ENCODE peak calls at places on chromosomes 5 and 9, in eight cellular contexts. N, O, H, R, G, Q, Z and C are unnamed samples.

GRCh38 chr9:119836036-119836435 is 466.8 kb upstream of the BRINP1 start:
- DNase-seq in Q (no peak), G (no peak), O (no peak), R (no peak), H (no peak), N (no peak), Z (no peak), C (no peak)

GRCh38 chr9:129576546-129577543 is 44.1 kb downstream of the C9orf50 start:
- DNase-seq in R (no peak), O (peak), H (peak), N (no peak), Q (no peak), G (no peak), Z (no peak), C (peak)

GRCh38 chr9:78054180-78054579 is 22.6 kb upstream of the GNAQ start:
- DNase-seq in Z (no peak), H (no peak), O (no peak), N (no peak), G (no peak), R (no peak), Q (no peak), C (no peak)

GRCh38 chr5:72133212-72133990 is 26.1 kb downstream of the MAP1B start:
- DNase-seq in R (no peak), G (no peak), Z (no peak), H (peak), N (no peak), O (peak), Q (no peak), C (no peak)

GRCh38 chr5:97488126-97488668 is 305.1 kb upstream of the RIOK2 start:
- DNase-seq in N (no peak), G (no peak), Q (no peak), O (no peak), Z (no peak), H (no peak), R (no peak), C (no peak)

GRCh38 chr5:147234098-147234824 is 565 bp upstream of the STK32A start:
- DNase-seq in R (no peak), Z (no peak), N (no peak), Q (no peak), G (no peak), H (no peak), O (no peak), C (no peak)

GRCh38 chr9:82031538-82032280 is 43.1 kb downstream of the SPATA31D1 start:
- DNase-seq in G (peak), Q (peak), Z (no peak), N (no peak), O (peak), H (peak), R (peak), C (peak)

GRCh38 chr5:82754759-82755158 is 322.4 kb downstream of the TMEM167A start:
- DNase-seq in G (no peak), Z (no peak), Q (no peak), H (no peak), O (no peak), N (no peak), R (no peak), C (no peak)

GRCh38 chr9:104976196-104976595 is 48.2 kb upstream of the ABCA1 start:
- DNase-seq in O (no peak), Z (no peak), Q (no peak), H (no peak), G (no peak), R (no peak), N (no peak), C (no peak)

GRCh38 chr5:172564883-172565282 is 76.2 kb upstream of the NEURL1B start:
- DNase-seq in Z (no peak), O (no peak), Q (no peak), H (no peak), G (no peak), N (no peak), R (no peak), C (no peak)

GRCh38 chr5:136613243-136613642 is 247.9 kb upstream of the TRPC7 start:
- DNase-seq in O (no peak), R (no peak), N (no peak), H (no peak), Z (no peak), G (no peak), Q (no peak), C (no peak)

GRCh38 chr9:128881884-128882676 is at the start of the genes KYAT1 and LRRC8A:
- DNase-seq in R (peak), H (peak), Q (peak), Z (peak), O (peak), G (peak), N (peak), C (peak)

GRCh38 chr9:97904725-97905124 is 17.6 kb downstream of the TRMO start:
- DNase-seq in O (no peak), Z (no peak), N (no peak), Q (no peak), G (no peak), R (no peak), H (no peak), C (no peak)

GRCh38 chr9:89523948-89524347 is 26.0 kb upstream of the SEMA4D start:
- DNase-seq in Z (no peak), O (no peak), H (no peak), N (peak), Q (no peak), R (no peak), G (no peak), C (no peak)

GRCh38 chr9:114549677-114550330 is 37.8 kb upstream of the ATP6V1G1 start:
- DNase-seq in Q (no peak), O (peak), H (peak), Z (no peak), R (no peak), G (no peak), N (no peak), C (no peak)

GRCh38 chr5:134226441-134227192 is 744 bp upstream of the PPP2CA start:
- DNase-seq in H (no peak), O (peak), Z (no peak), N (no peak), R (no peak), Q (no peak), G (no peak), C (no peak)

GRCh38 chr5:140575309-140575708 is 10.7 kb downstream of the SLC35A4 start:
- DNase-seq in G (no peak), Q (no peak), N (no peak), H (peak), Z (no peak), O (peak), R (peak), C (peak)

GRCh38 chr9:74777136-74777879 is 110.4 kb downstream of the TRPM6 start:
- DNase-seq in Q (peak), R (peak), O (peak), Z (no peak), H (peak), N (peak), G (no peak), C (peak)

GRCh38 chr9:38026840-38027527 is 42.0 kb downstream of the SHB start:
- DNase-seq in G (no peak), R (no peak), Z (no peak), Q (no peak), O (no peak), H (no peak), N (no peak), C (no peak)

GRCh38 chr5:167284491-167284890 is 1007.0 kb upstream of the WWC1 start:
- DNase-seq in Z (no peak), O (peak), H (peak), R (no peak), Q (no peak), N (no peak), G (no peak), C (peak)

GRCh38 chr9:79143211-79143610 is 428.6 kb upstream of the TLE4 start:
- DNase-seq in O (no peak), H (no peak), Q (no peak), R (no peak), N (no peak), Z (no peak), G (no peak), C (no peak)

GRCh38 chr9:119298076-119298853 is 71.0 kb downstream of the BRINP1 start:
- DNase-seq in Z (no peak), N (no peak), H (no peak), O (no peak), R (no peak), G (no peak), Q (no peak), C (no peak)

GRCh38 chr5:140262221-140262620 is 40.7 kb downstream of the PFDN1 start:
- DNase-seq in Q (no peak), N (no peak), O (no peak), H (no peak), Z (no peak), G (no peak), R (no peak), C (no peak)

GRCh38 chr5:95533106-95533505 is 21.7 kb downstream of the SKIC3 start:
- DNase-seq in N (no peak), Z (no peak), G (no peak), Q (no peak), R (no peak), O (no peak), H (no peak), C (no peak)

GRCh38 chr9:80968611-80969010 is 720.7 kb downstream of the TLE1 start:
- DNase-seq in O (peak), H (peak), Z (no peak), G (no peak), Q (no peak), N (no peak), R (no peak), C (peak)

GRCh38 chr5:94908889-94909480 is 290.5 kb downstream of the SLF1 start:
- DNase-seq in Z (peak), R (peak), O (peak), N (peak), H (peak), G (no peak), Q (no peak), C (peak)

GRCh38 chr5:40736103-40736875 is 19.5 kb downstream of the TTC33 start:
- DNase-seq in R (peak), G (no peak), Z (no peak), O (peak), Q (no peak), N (peak), H (peak), C (peak)

GRCh38 chr5:96868603-96869371 is 7.5 kb upstream of the ERAP2 start:
- DNase-seq in H (peak), Q (no peak), N (peak), Z (peak), G (no peak), R (peak), O (peak), C (peak)

GRCh38 chr5:112862085-112862484 is 998 bp downstream of the SRP19 start:
- DNase-seq in Q (no peak), H (no peak), O (no peak), G (no peak), Z (no peak), R (peak), N (no peak), C (no peak)

GRCh38 chr5:127002390-127002789 is 28.0 kb downstream of the MARCHF3 start:
- DNase-seq in Z (no peak), G (no peak), O (peak), Q (no peak), N (no peak), R (no peak), H (peak), C (peak)

GRCh38 chr9:113646946-113647914 is 183.7 kb downstream of the RGS3 start:
- DNase-seq in Z (no peak), O (peak), N (no peak), G (peak), R (no peak), H (peak), Q (no peak), C (peak)